ENCODE peak calls at places on chromosomes 5 and 9, in ten cellular contexts. T is HCEC 1CT; B is stimulated activated CD8-positive, alpha-beta memory T cell treated with anti-CD3 and anti-CD28 coated beads, Interleukin-15, amount 100 ng/mL, for 24 hours; W is stimulated activated CD4-positive, alpha-beta T cell treated with anti-CD3 and anti-CD28 coated beads, Interleukin-12 subunit alpha, Interleukin-12 subunit beta, amount 100 ng/mL, for 48 hours; U is GM04504; L is activated CD4-positive, alpha-beta T cell treated with anti-CD3 and anti-CD28 coated beads, Interleukin-2, amount 50 U/mL, for 1 hour; A is anterior cingulate cortex; R is NCI-H1092 treated with DMSO at 0.1 percent for 48 hours; C is memory B cell; V is mucosa of descending colon. O is an unnamed sample.

GRCh38 chr9:87097238-87097637 is 149.9 kb upstream of the GAS1 start:
- DNase-seq in U (no peak), C (no peak), W (no peak), A (no peak), T (no peak), V (no peak), B (no peak), L (no peak), R (no peak), O (peak)

GRCh38 chr5:100841358-100842076 is 61.6 kb downstream of the ST8SIA4 start:
- DNase-seq in V (no peak), C (no peak), R (no peak), B (no peak), A (no peak), L (no peak), U (no peak), W (no peak), T (peak), O (no peak)

GRCh38 chr9:123796618-123797484 is 133.1 kb downstream of the DENND1A start:
- DNase-seq in A (no peak), B (no peak), V (no peak), W (no peak), U (no peak), L (no peak), T (no peak), R (no peak), C (no peak), O (no peak)

GRCh38 chr5:132840896-132841818 is 10.7 kb upstream of the SHROOM1 start:
- DNase-seq in T (peak), U (no peak), B (no peak), W (no peak), A (no peak), C (no peak), R (no peak), V (no peak), L (no peak), O (peak)

GRCh38 chr5:125415126-125415525 is 668.7 kb upstream of the ZNF608 start:
- DNase-seq in W (no peak), C (no peak), V (no peak), B (no peak), U (no peak), A (no peak), R (no peak), T (no peak), L (no peak), O (no peak)

GRCh38 chr9:78121488-78121887 is 89.9 kb upstream of the GNAQ start:
- DNase-seq in R (peak), C (no peak), W (peak), T (peak), B (peak), V (peak), U (peak), L (peak), A (peak), O (peak)

GRCh38 chr9:114674798-114675554 is 7.0 kb downstream of the TEX48 start:
- DNase-seq in A (no peak), R (no peak), W (no peak), B (no peak), U (no peak), L (no peak), V (no peak), C (no peak), T (no peak), O (peak)

GRCh38 chr5:68562308-68562707 is 346.8 kb downstream of the PIK3R1 start:
- DNase-seq in C (no peak), B (no peak), L (no peak), U (no peak), T (peak), W (no peak), R (peak), A (no peak), V (peak), O (peak)

GRCh38 chr9:75932026-75932425 is 41.6 kb downstream of the PCSK5 start:
- DNase-seq in L (no peak), W (no peak), V (no peak), R (peak), T (no peak), U (no peak), B (no peak), C (no peak), A (no peak), O (no peak)

GRCh38 chr9:16598316-16598715 is 272.2 kb downstream of the BNC2 start:
- DNase-seq in W (no peak), R (no peak), V (no peak), B (no peak), C (no peak), L (no peak), T (peak), A (no peak), U (no peak), O (peak)

GRCh38 chr9:137488330-137488653 is 29.2 kb upstream of the NSMF start:
- DNase-seq in C (no peak), T (no peak), V (peak), B (no peak), R (peak), L (no peak), A (no peak), U (no peak), W (no peak), O (no peak)

GRCh38 chr9:108953983-108954574 is 19.9 kb downstream of the ABITRAM start:
- DNase-seq in A (no peak), V (peak), L (no peak), R (peak), T (peak), C (peak), B (no peak), U (no peak), W (no peak), O (peak)

GRCh38 chr9:69584746-69585145 is 87.4 kb downstream of the APBA1 start:
- DNase-seq in C (no peak), A (no peak), U (no peak), B (no peak), T (peak), L (no peak), V (no peak), R (no peak), W (no peak), O (no peak)

GRCh38 chr5:160463775-160464465 is 42.3 kb downstream of the PTTG1 start:
- DNase-seq in R (no peak), W (no peak), C (no peak), U (no peak), L (no peak), T (peak), A (no peak), V (no peak), B (no peak), O (peak)

GRCh38 chr9:2302606-2303005 is 287.5 kb downstream of the SMARCA2 start:
- DNase-seq in L (no peak), R (no peak), W (no peak), T (no peak), U (no peak), C (no peak), V (no peak), A (no peak), B (no peak), O (no peak)

GRCh38 chr9:17813798-17814197 is 234.9 kb downstream of the SH3GL2 start:
- DNase-seq in B (no peak), L (no peak), A (no peak), T (no peak), W (no peak), V (no peak), U (no peak), C (no peak), R (no peak), O (no peak)

GRCh38 chr5:28750236-28750635 is 1711.8 kb upstream of the CDH9 start:
- DNase-seq in A (no peak), T (peak), B (no peak), W (no peak), L (no peak), R (no peak), V (no peak), C (no peak), U (no peak), O (peak)

GRCh38 chr9:87350915-87351314 is 146.8 kb upstream of the DAPK1 start:
- DNase-seq in L (no peak), C (no peak), A (no peak), U (no peak), B (no peak), R (no peak), W (no peak), V (no peak), T (no peak), O (peak)

GRCh38 chr9:35232867-35233544 is 71.2 kb downstream of the UNC13B start:
- DNase-seq in T (no peak), C (no peak), R (peak), U (no peak), A (no peak), W (no peak), B (no peak), L (no peak), V (no peak), O (no peak)

O was measured in amniotic epithelial cell.